ENCODE peak calls at places on chromosomes 5 and 9, in eight cellular contexts. One of them, this sample, is unnamed.

GRCh38 chr5:138663561-138663960 is 88.4 kb upstream of the HSPA9 start:
- DNase-seq in NCI-H146: no peak
- DNase-seq in heart right ventricle: no peak
- DNase-seq in stimulated activated CD4-positive, alpha-beta T cell treated with anti-CD3 and anti-CD28 coated beads, Interleukin-4, amount 100 ng/mL, for 24 hours: no peak
- DNase-seq in H9: no peak
- DNase-seq in stimulated activated CD8-positive, alpha-beta memory T cell treated with anti-CD3 and anti-CD28 coated beads, Interleukin-15, amount 100 ng/mL, for 1 hour: no peak
- DNase-seq in EL: no peak
- DNase-seq in brain microvascular endothelial cell: no peak
- DNase-seq in this sample: no peak

GRCh38 chr5:134568761-134569725 is 43.6 kb downstream of the JADE2 start:
- DNase-seq in stimulated activated CD8-positive, alpha-beta memory T cell treated with anti-CD3 and anti-CD28 coated beads, Interleukin-15, amount 100 ng/mL, for 1 hour: no peak
- DNase-seq in stimulated activated CD4-positive, alpha-beta T cell treated with anti-CD3 and anti-CD28 coated beads, Interleukin-4, amount 100 ng/mL, for 24 hours: no peak
- DNase-seq in brain microvascular endothelial cell: no peak
- DNase-seq in H9: no peak
- DNase-seq in heart right ventricle: peak
- DNase-seq in NCI-H146: no peak
- DNase-seq in EL: peak
- DNase-seq in this sample: no peak

GRCh38 chr9:133004091-133005072 is 25.9 kb downstream of the GFI1B start:
- DNase-seq in stimulated activated CD4-positive, alpha-beta T cell treated with anti-CD3 and anti-CD28 coated beads, Interleukin-4, amount 100 ng/mL, for 24 hours: no peak
- DNase-seq in H9: no peak
- DNase-seq in brain microvascular endothelial cell: no peak
- DNase-seq in heart right ventricle: no peak
- DNase-seq in NCI-H146: no peak
- DNase-seq in stimulated activated CD8-positive, alpha-beta memory T cell treated with anti-CD3 and anti-CD28 coated beads, Interleukin-15, amount 100 ng/mL, for 1 hour: no peak
- DNase-seq in EL: no peak
- DNase-seq in this sample: no peak

GRCh38 chr5:73435640-73436534 is 12.7 kb downstream of the FOXD1 start:
- DNase-seq in heart right ventricle: no peak
- DNase-seq in stimulated activated CD4-positive, alpha-beta T cell treated with anti-CD3 and anti-CD28 coated beads, Interleukin-4, amount 100 ng/mL, for 24 hours: no peak
- DNase-seq in NCI-H146: no peak
- DNase-seq in stimulated activated CD8-positive, alpha-beta memory T cell treated with anti-CD3 and anti-CD28 coated beads, Interleukin-15, amount 100 ng/mL, for 1 hour: no peak
- DNase-seq in EL: no peak
- DNase-seq in brain microvascular endothelial cell: no peak
- DNase-seq in H9: peak
- DNase-seq in this sample: no peak

GRCh38 chr5:168341178-168341577 is 49.7 kb downstream of the WWC1 start:
- DNase-seq in stimulated activated CD4-positive, alpha-beta T cell treated with anti-CD3 and anti-CD28 coated beads, Interleukin-4, amount 100 ng/mL, for 24 hours: no peak
- DNase-seq in EL: peak
- DNase-seq in heart right ventricle: no peak
- DNase-seq in brain microvascular endothelial cell: no peak
- DNase-seq in stimulated activated CD8-positive, alpha-beta memory T cell treated with anti-CD3 and anti-CD28 coated beads, Interleukin-15, amount 100 ng/mL, for 1 hour: no peak
- DNase-seq in NCI-H146: no peak
- DNase-seq in H9: no peak
- DNase-seq in this sample: no peak

GRCh38 chr5:143850050-143850713 is 38.2 kb downstream of the HMHB1 start:
- DNase-seq in heart right ventricle: no peak
- DNase-seq in stimulated activated CD4-positive, alpha-beta T cell treated with anti-CD3 and anti-CD28 coated beads, Interleukin-4, amount 100 ng/mL, for 24 hours: no peak
- DNase-seq in EL: peak
- DNase-seq in stimulated activated CD8-positive, alpha-beta memory T cell treated with anti-CD3 and anti-CD28 coated beads, Interleukin-15, amount 100 ng/mL, for 1 hour: no peak
- DNase-seq in NCI-H146: no peak
- DNase-seq in brain microvascular endothelial cell: no peak
- DNase-seq in H9: no peak
- DNase-seq in this sample: no peak

GRCh38 chr9:110926828-110927227 is 111.4 kb downstream of the LPAR1 start:
- DNase-seq in H9: no peak
- DNase-seq in EL: no peak
- DNase-seq in stimulated activated CD4-positive, alpha-beta T cell treated with anti-CD3 and anti-CD28 coated beads, Interleukin-4, amount 100 ng/mL, for 24 hours: no peak
- DNase-seq in heart right ventricle: no peak
- DNase-seq in NCI-H146: no peak
- DNase-seq in stimulated activated CD8-positive, alpha-beta memory T cell treated with anti-CD3 and anti-CD28 coated beads, Interleukin-15, amount 100 ng/mL, for 1 hour: no peak
- DNase-seq in brain microvascular endothelial cell: no peak
- DNase-seq in this sample: no peak

GRCh38 chr5:95984287-95984938 is 22.8 kb upstream of the ELL2 start:
- DNase-seq in heart right ventricle: no peak
- DNase-seq in NCI-H146: no peak
- DNase-seq in EL: peak
- DNase-seq in brain microvascular endothelial cell: no peak
- DNase-seq in stimulated activated CD8-positive, alpha-beta memory T cell treated with anti-CD3 and anti-CD28 coated beads, Interleukin-15, amount 100 ng/mL, for 1 hour: no peak
- DNase-seq in H9: no peak
- DNase-seq in stimulated activated CD4-positive, alpha-beta T cell treated with anti-CD3 and anti-CD28 coated beads, Interleukin-4, amount 100 ng/mL, for 24 hours: no peak
- DNase-seq in this sample: peak

GRCh38 chr5:112907166-112907611 is 14.8 kb downstream of the REEP5 start:
- DNase-seq in NCI-H146: no peak
- DNase-seq in heart right ventricle: no peak
- DNase-seq in stimulated activated CD4-positive, alpha-beta T cell treated with anti-CD3 and anti-CD28 coated beads, Interleukin-4, amount 100 ng/mL, for 24 hours: no peak
- DNase-seq in H9: no peak
- DNase-seq in EL: no peak
- DNase-seq in brain microvascular endothelial cell: no peak
- DNase-seq in stimulated activated CD8-positive, alpha-beta memory T cell treated with anti-CD3 and anti-CD28 coated beads, Interleukin-15, amount 100 ng/mL, for 1 hour: no peak
- DNase-seq in this sample: no peak

GRCh38 chr5:52856564-52856963 is 68.8 kb downstream of the ITGA1 start:
- DNase-seq in heart right ventricle: no peak
- DNase-seq in stimulated activated CD4-positive, alpha-beta T cell treated with anti-CD3 and anti-CD28 coated beads, Interleukin-4, amount 100 ng/mL, for 24 hours: no peak
- DNase-seq in H9: no peak
- DNase-seq in EL: peak
- DNase-seq in NCI-H146: no peak
- DNase-seq in brain microvascular endothelial cell: no peak
- DNase-seq in stimulated activated CD8-positive, alpha-beta memory T cell treated with anti-CD3 and anti-CD28 coated beads, Interleukin-15, amount 100 ng/mL, for 1 hour: no peak
- DNase-seq in this sample: peak

GRCh38 chr5:42982107-42982622 is 58.0 kb downstream of the ANXA2R start:
- DNase-seq in EL: no peak
- DNase-seq in NCI-H146: no peak
- DNase-seq in H9: peak
- DNase-seq in stimulated activated CD8-positive, alpha-beta memory T cell treated with anti-CD3 and anti-CD28 coated beads, Interleukin-15, amount 100 ng/mL, for 1 hour: no peak
- DNase-seq in brain microvascular endothelial cell: no peak
- DNase-seq in stimulated activated CD4-positive, alpha-beta T cell treated with anti-CD3 and anti-CD28 coated beads, Interleukin-4, amount 100 ng/mL, for 24 hours: no peak
- DNase-seq in heart right ventricle: no peak
- DNase-seq in this sample: peak

GRCh38 chr5:147912015-147912414 is 5.7 kb upstream of the C5orf46 start:
- DNase-seq in H9: no peak
- DNase-seq in stimulated activated CD4-positive, alpha-beta T cell treated with anti-CD3 and anti-CD28 coated beads, Interleukin-4, amount 100 ng/mL, for 24 hours: no peak
- DNase-seq in EL: no peak
- DNase-seq in stimulated activated CD8-positive, alpha-beta memory T cell treated with anti-CD3 and anti-CD28 coated beads, Interleukin-15, amount 100 ng/mL, for 1 hour: no peak
- DNase-seq in NCI-H146: no peak
- DNase-seq in brain microvascular endothelial cell: no peak
- DNase-seq in heart right ventricle: no peak
- DNase-seq in this sample: no peak

GRCh38 chr9:106962105-106962504 is 99.1 kb downstream of the ZNF462 start:
- DNase-seq in heart right ventricle: no peak
- DNase-seq in NCI-H146: no peak
- DNase-seq in brain microvascular endothelial cell: peak
- DNase-seq in stimulated activated CD8-positive, alpha-beta memory T cell treated with anti-CD3 and anti-CD28 coated beads, Interleukin-15, amount 100 ng/mL, for 1 hour: no peak
- DNase-seq in stimulated activated CD4-positive, alpha-beta T cell treated with anti-CD3 and anti-CD28 coated beads, Interleukin-4, amount 100 ng/mL, for 24 hours: no peak
- DNase-seq in EL: no peak
- DNase-seq in H9: no peak
- DNase-seq in this sample: no peak

GRCh38 chr9:86368871-86369521 is 14.8 kb upstream of the TUT7 start:
- DNase-seq in EL: peak
- DNase-seq in stimulated activated CD4-positive, alpha-beta T cell treated with anti-CD3 and anti-CD28 coated beads, Interleukin-4, amount 100 ng/mL, for 24 hours: no peak
- DNase-seq in stimulated activated CD8-positive, alpha-beta memory T cell treated with anti-CD3 and anti-CD28 coated beads, Interleukin-15, amount 100 ng/mL, for 1 hour: no peak
- DNase-seq in heart right ventricle: no peak
- DNase-seq in NCI-H146: no peak
- DNase-seq in brain microvascular endothelial cell: peak
- DNase-seq in H9: no peak
- DNase-seq in this sample: peak

GRCh38 chr9:136036050-136036449 is 59.0 kb downstream of the NACC2 start:
- DNase-seq in NCI-H146: no peak
- DNase-seq in stimulated activated CD4-positive, alpha-beta T cell treated with anti-CD3 and anti-CD28 coated beads, Interleukin-4, amount 100 ng/mL, for 24 hours: no peak
- DNase-seq in H9: no peak
- DNase-seq in heart right ventricle: no peak
- DNase-seq in stimulated activated CD8-positive, alpha-beta memory T cell treated with anti-CD3 and anti-CD28 coated beads, Interleukin-15, amount 100 ng/mL, for 1 hour: no peak
- DNase-seq in EL: no peak
- DNase-seq in brain microvascular endothelial cell: no peak
- DNase-seq in this sample: peak

GRCh38 chr5:73018892-73019291 is 63.1 kb downstream of the FCHO2 start:
- DNase-seq in H9: no peak
- DNase-seq in heart right ventricle: no peak
- DNase-seq in NCI-H146: no peak
- DNase-seq in stimulated activated CD8-positive, alpha-beta memory T cell treated with anti-CD3 and anti-CD28 coated beads, Interleukin-15, amount 100 ng/mL, for 1 hour: no peak
- DNase-seq in stimulated activated CD4-positive, alpha-beta T cell treated with anti-CD3 and anti-CD28 coated beads, Interleukin-4, amount 100 ng/mL, for 24 hours: no peak
- DNase-seq in EL: no peak
- DNase-seq in brain microvascular endothelial cell: no peak
- DNase-seq in this sample: no peak

GRCh38 chr9:133916159-133916541 is 76.0 kb downstream of the VAV2 start:
- DNase-seq in H9: no peak
- DNase-seq in heart right ventricle: no peak
- DNase-seq in stimulated activated CD8-positive, alpha-beta memory T cell treated with anti-CD3 and anti-CD28 coated beads, Interleukin-15, amount 100 ng/mL, for 1 hour: no peak
- DNase-seq in NCI-H146: no peak
- DNase-seq in stimulated activated CD4-positive, alpha-beta T cell treated with anti-CD3 and anti-CD28 coated beads, Interleukin-4, amount 100 ng/mL, for 24 hours: no peak
- DNase-seq in brain microvascular endothelial cell: no peak
- DNase-seq in EL: no peak
- DNase-seq in this sample: no peak

GRCh38 chr9:33881635-33882034 is 64.7 kb downstream of the UBE2R2 start:
- DNase-seq in brain microvascular endothelial cell: no peak
- DNase-seq in heart right ventricle: no peak
- DNase-seq in stimulated activated CD4-positive, alpha-beta T cell treated with anti-CD3 and anti-CD28 coated beads, Interleukin-4, amount 100 ng/mL, for 24 hours: no peak
- DNase-seq in H9: no peak
- DNase-seq in stimulated activated CD8-positive, alpha-beta memory T cell treated with anti-CD3 and anti-CD28 coated beads, Interleukin-15, amount 100 ng/mL, for 1 hour: no peak
- DNase-seq in EL: peak
- DNase-seq in NCI-H146: no peak
- DNase-seq in this sample: peak

GRCh38 chr5:110517396-110517795 is 209.1 kb downstream of the TMEM232 start:
- DNase-seq in H9: peak
- DNase-seq in NCI-H146: no peak
- DNase-seq in heart right ventricle: no peak
- DNase-seq in stimulated activated CD8-positive, alpha-beta memory T cell treated with anti-CD3 and anti-CD28 coated beads, Interleukin-15, amount 100 ng/mL, for 1 hour: no peak
- DNase-seq in brain microvascular endothelial cell: no peak
- DNase-seq in EL: no peak
- DNase-seq in stimulated activated CD4-positive, alpha-beta T cell treated with anti-CD3 and anti-CD28 coated beads, Interleukin-4, amount 100 ng/mL, for 24 hours: no peak
- DNase-seq in this sample: no peak

GRCh38 chr5:147906326-147907095 is at the start of gene C5orf46:
- DNase-seq in H9: no peak
- DNase-seq in heart right ventricle: no peak
- DNase-seq in brain microvascular endothelial cell: peak
- DNase-seq in stimulated activated CD8-positive, alpha-beta memory T cell treated with anti-CD3 and anti-CD28 coated beads, Interleukin-15, amount 100 ng/mL, for 1 hour: no peak
- DNase-seq in EL: peak
- DNase-seq in stimulated activated CD4-positive, alpha-beta T cell treated with anti-CD3 and anti-CD28 coated beads, Interleukin-4, amount 100 ng/mL, for 24 hours: no peak
- DNase-seq in NCI-H146: no peak
- DNase-seq in this sample: peak

GRCh38 chr9:33751536-33752129 is 43.7 kb upstream of the PRSS3 start:
- DNase-seq in brain microvascular endothelial cell: no peak
- DNase-seq in stimulated activated CD8-positive, alpha-beta memory T cell treated with anti-CD3 and anti-CD28 coated beads, Interleukin-15, amount 100 ng/mL, for 1 hour: no peak
- DNase-seq in EL: no peak
- DNase-seq in heart right ventricle: no peak
- DNase-seq in H9: no peak
- DNase-seq in NCI-H146: no peak
- DNase-seq in stimulated activated CD4-positive, alpha-beta T cell treated with anti-CD3 and anti-CD28 coated beads, Interleukin-4, amount 100 ng/mL, for 24 hours: no peak
- DNase-seq in this sample: no peak

GRCh38 chr5:61327761-61328753 is 4.0 kb upstream of the ZSWIM6 start:
- DNase-seq in stimulated activated CD8-positive, alpha-beta memory T cell treated with anti-CD3 and anti-CD28 coated beads, Interleukin-15, amount 100 ng/mL, for 1 hour: no peak
- DNase-seq in EL: peak
- DNase-seq in brain microvascular endothelial cell: peak
- DNase-seq in NCI-H146: no peak
- DNase-seq in stimulated activated CD4-positive, alpha-beta T cell treated with anti-CD3 and anti-CD28 coated beads, Interleukin-4, amount 100 ng/mL, for 24 hours: peak
- DNase-seq in H9: no peak
- DNase-seq in heart right ventricle: no peak
- DNase-seq in this sample: peak

GRCh38 chr5:114412509-114413171 is 50.8 kb downstream of the KCNN2 start:
- DNase-seq in heart right ventricle: no peak
- DNase-seq in EL: peak
- DNase-seq in NCI-H146: no peak
- DNase-seq in H9: no peak
- DNase-seq in brain microvascular endothelial cell: no peak
- DNase-seq in stimulated activated CD4-positive, alpha-beta T cell treated with anti-CD3 and anti-CD28 coated beads, Interleukin-4, amount 100 ng/mL, for 24 hours: no peak
- DNase-seq in stimulated activated CD8-positive, alpha-beta memory T cell treated with anti-CD3 and anti-CD28 coated beads, Interleukin-15, amount 100 ng/mL, for 1 hour: no peak
- DNase-seq in this sample: peak

GRCh38 chr5:9545959-9546851 is at the start of gene SEMA5A:
- DNase-seq in heart right ventricle: peak
- DNase-seq in brain microvascular endothelial cell: peak
- DNase-seq in NCI-H146: peak
- DNase-seq in H9: peak
- DNase-seq in EL: peak
- DNase-seq in stimulated activated CD4-positive, alpha-beta T cell treated with anti-CD3 and anti-CD28 coated beads, Interleukin-4, amount 100 ng/mL, for 24 hours: no peak
- DNase-seq in stimulated activated CD8-positive, alpha-beta memory T cell treated with anti-CD3 and anti-CD28 coated beads, Interleukin-15, amount 100 ng/mL, for 1 hour: no peak
- DNase-seq in this sample: peak

GRCh38 chr9:112059145-112059979 is 115.7 kb downstream of the SUSD1 start:
- DNase-seq in heart right ventricle: no peak
- DNase-seq in stimulated activated CD8-positive, alpha-beta memory T cell treated with anti-CD3 and anti-CD28 coated beads, Interleukin-15, amount 100 ng/mL, for 1 hour: no peak
- DNase-seq in stimulated activated CD4-positive, alpha-beta T cell treated with anti-CD3 and anti-CD28 coated beads, Interleukin-4, amount 100 ng/mL, for 24 hours: no peak
- DNase-seq in EL: peak
- DNase-seq in H9: no peak
- DNase-seq in brain microvascular endothelial cell: peak
- DNase-seq in NCI-H146: no peak
- DNase-seq in this sample: peak

GRCh38 chr9:18396102-18396728 is 77.7 kb upstream of the ADAMTSL1 start:
- DNase-seq in brain microvascular endothelial cell: peak
- DNase-seq in stimulated activated CD4-positive, alpha-beta T cell treated with anti-CD3 and anti-CD28 coated beads, Interleukin-4, amount 100 ng/mL, for 24 hours: no peak
- DNase-seq in NCI-H146: peak
- DNase-seq in H9: no peak
- DNase-seq in stimulated activated CD8-positive, alpha-beta memory T cell treated with anti-CD3 and anti-CD28 coated beads, Interleukin-15, amount 100 ng/mL, for 1 hour: no peak
- DNase-seq in EL: peak
- DNase-seq in heart right ventricle: no peak
- DNase-seq in this sample: no peak

GRCh38 chr5:97182571-97183099 is 412 bp downstream of the RIOK2 start:
- DNase-seq in EL: peak
- DNase-seq in heart right ventricle: no peak
- DNase-seq in brain microvascular endothelial cell: peak
- DNase-seq in H9: no peak
- DNase-seq in stimulated activated CD8-positive, alpha-beta memory T cell treated with anti-CD3 and anti-CD28 coated beads, Interleukin-15, amount 100 ng/mL, for 1 hour: no peak
- DNase-seq in stimulated activated CD4-positive, alpha-beta T cell treated with anti-CD3 and anti-CD28 coated beads, Interleukin-4, amount 100 ng/mL, for 24 hours: no peak
- DNase-seq in NCI-H146: no peak
- DNase-seq in this sample: no peak

GRCh38 chr5:59066367-59067163 is 483.7 kb downstream of the RAB3C start:
- DNase-seq in NCI-H146: no peak
- DNase-seq in EL: peak
- DNase-seq in H9: no peak
- DNase-seq in heart right ventricle: no peak
- DNase-seq in stimulated activated CD4-positive, alpha-beta T cell treated with anti-CD3 and anti-CD28 coated beads, Interleukin-4, amount 100 ng/mL, for 24 hours: no peak
- DNase-seq in brain microvascular endothelial cell: peak
- DNase-seq in stimulated activated CD8-positive, alpha-beta memory T cell treated with anti-CD3 and anti-CD28 coated beads, Interleukin-15, amount 100 ng/mL, for 1 hour: no peak
- DNase-seq in this sample: peak

GRCh38 chr5:116396700-116397099 is 177.9 kb downstream of the SEMA6A start:
- DNase-seq in NCI-H146: no peak
- DNase-seq in EL: no peak
- DNase-seq in brain microvascular endothelial cell: no peak
- DNase-seq in H9: no peak
- DNase-seq in stimulated activated CD4-positive, alpha-beta T cell treated with anti-CD3 and anti-CD28 coated beads, Interleukin-4, amount 100 ng/mL, for 24 hours: no peak
- DNase-seq in stimulated activated CD8-positive, alpha-beta memory T cell treated with anti-CD3 and anti-CD28 coated beads, Interleukin-15, amount 100 ng/mL, for 1 hour: no peak
- DNase-seq in heart right ventricle: no peak
- DNase-seq in this sample: no peak

GRCh38 chr5:42642006-42642405 is 114.6 kb upstream of the CCDC152 start:
- DNase-seq in H9: no peak
- DNase-seq in stimulated activated CD8-positive, alpha-beta memory T cell treated with anti-CD3 and anti-CD28 coated beads, Interleukin-15, amount 100 ng/mL, for 1 hour: no peak
- DNase-seq in NCI-H146: no peak
- DNase-seq in EL: no peak
- DNase-seq in stimulated activated CD4-positive, alpha-beta T cell treated with anti-CD3 and anti-CD28 coated beads, Interleukin-4, amount 100 ng/mL, for 24 hours: no peak
- DNase-seq in brain microvascular endothelial cell: no peak
- DNase-seq in heart right ventricle: no peak
- DNase-seq in this sample: no peak

GRCh38 chr5:6705959-6706358 is 7.3 kb upstream of the TENT4A start:
- DNase-seq in heart right ventricle: no peak
- DNase-seq in stimulated activated CD8-positive, alpha-beta memory T cell treated with anti-CD3 and anti-CD28 coated beads, Interleukin-15, amount 100 ng/mL, for 1 hour: no peak
- DNase-seq in EL: no peak
- DNase-seq in stimulated activated CD4-positive, alpha-beta T cell treated with anti-CD3 and anti-CD28 coated beads, Interleukin-4, amount 100 ng/mL, for 24 hours: no peak
- DNase-seq in H9: no peak
- DNase-seq in brain microvascular endothelial cell: no peak
- DNase-seq in NCI-H146: no peak
- DNase-seq in this sample: no peak

GRCh38 chr5:55104036-55104767 is 1.8 kb downstream of the GZMA start:
- DNase-seq in stimulated activated CD8-positive, alpha-beta memory T cell treated with anti-CD3 and anti-CD28 coated beads, Interleukin-15, amount 100 ng/mL, for 1 hour: no peak
- DNase-seq in brain microvascular endothelial cell: no peak
- DNase-seq in heart right ventricle: no peak
- DNase-seq in NCI-H146: no peak
- DNase-seq in stimulated activated CD4-positive, alpha-beta T cell treated with anti-CD3 and anti-CD28 coated beads, Interleukin-4, amount 100 ng/mL, for 24 hours: no peak
- DNase-seq in H9: no peak
- DNase-seq in EL: no peak
- DNase-seq in this sample: no peak

GRCh38 chr5:14998494-14998893 is 126.9 kb upstream of the ANKH start:
- DNase-seq in NCI-H146: no peak
- DNase-seq in brain microvascular endothelial cell: no peak
- DNase-seq in stimulated activated CD4-positive, alpha-beta T cell treated with anti-CD3 and anti-CD28 coated beads, Interleukin-4, amount 100 ng/mL, for 24 hours: no peak
- DNase-seq in stimulated activated CD8-positive, alpha-beta memory T cell treated with anti-CD3 and anti-CD28 coated beads, Interleukin-15, amount 100 ng/mL, for 1 hour: no peak
- DNase-seq in EL: no peak
- DNase-seq in heart right ventricle: no peak
- DNase-seq in H9: no peak
- DNase-seq in this sample: no peak

This sample was measured in mesenchymal stem cell.